ENCODE peak calls at places on chromosomes 7 and 10, in four cellular contexts. One of them, this sample, is unnamed. For H3K4me1, the result is how much of the 10 kb centered on the place peaks cover.

GRCh38 chr7:159027803-159028455 is 116.7 kb downstream of the VIPR2 start:
- DNase-seq in thyroid gland: no peak
- DNase-seq in thoracic aorta: no peak
- DNase-seq in endothelial cell of umbilical vein: no peak
- DNase-seq in this sample: peak

GRCh38 chr10:132508497-132509443 is 28.8 kb upstream of the INPP5A start:
- DNase-seq in thoracic aorta: no peak
- DNase-seq in endothelial cell of umbilical vein: no peak
- DNase-seq in thyroid gland: no peak
- DNase-seq in this sample: peak

GRCh38 chr7:121960678-121961461 is 87.9 kb downstream of the PTPRZ1 start:
- DNase-seq in endothelial cell of umbilical vein: peak
- DNase-seq in thoracic aorta: no peak
- DNase-seq in thyroid gland: no peak
- DNase-seq in this sample: no peak

GRCh38 chr7:22223841-22224240 is 133.1 kb downstream of the RAPGEF5 start:
- DNase-seq in endothelial cell of umbilical vein: no peak
- DNase-seq in thoracic aorta: no peak
- DNase-seq in thyroid gland: no peak
- DNase-seq in this sample: no peak

GRCh38 chr10:59825932-59826331 is 72.7 kb upstream of the MRLN start:
- DNase-seq in thyroid gland: no peak
- DNase-seq in endothelial cell of umbilical vein: no peak
- DNase-seq in thoracic aorta: no peak
- DNase-seq in this sample: no peak

GRCh38 chr7:32163911-32164310 is 93.7 kb upstream of the PDE1C start:
- DNase-seq in thyroid gland: no peak
- DNase-seq in thoracic aorta: no peak
- DNase-seq in endothelial cell of umbilical vein: no peak
- DNase-seq in this sample: no peak

GRCh38 chr7:101952355-101953247 is 135.2 kb downstream of the CUX1 start:
- DNase-seq in thoracic aorta: no peak
- DNase-seq in endothelial cell of umbilical vein: peak
- DNase-seq in thyroid gland: no peak
- DNase-seq in this sample: no peak

GRCh38 chr7:142880886-142881505 is 4.5 kb downstream of the TRPV6 start:
- DNase-seq in thoracic aorta: no peak
- DNase-seq in thyroid gland: peak
- DNase-seq in endothelial cell of umbilical vein: peak
- DNase-seq in this sample: peak

GRCh38 chr10:108014902-108015177 is 850.3 kb upstream of the SORCS1 start:
- DNase-seq in thoracic aorta: no peak
- DNase-seq in thyroid gland: no peak
- DNase-seq in endothelial cell of umbilical vein: no peak
- DNase-seq in this sample: no peak

GRCh38 chr10:28471705-28472050 is 61.2 kb upstream of the WAC start:
- DNase-seq in thyroid gland: no peak
- DNase-seq in endothelial cell of umbilical vein: no peak
- DNase-seq in thoracic aorta: no peak
- DNase-seq in this sample: no peak

GRCh38 chr10:75236178-75236825 is 545 bp upstream of the COMTD1 start:
- DNase-seq in thoracic aorta: no peak
- DNase-seq in thyroid gland: no peak
- DNase-seq in endothelial cell of umbilical vein: no peak
- DNase-seq in this sample: no peak

GRCh38 chr10:97830064-97830463 is 19.6 kb upstream of the GOLGA7B start:
- DNase-seq in thoracic aorta: no peak
- DNase-seq in endothelial cell of umbilical vein: peak
- DNase-seq in thyroid gland: peak
- DNase-seq in this sample: no peak

GRCh38 chr10:3424102-3424803 is 251.7 kb upstream of the PITRM1 start:
- DNase-seq in thyroid gland: peak
- DNase-seq in endothelial cell of umbilical vein: peak
- DNase-seq in thoracic aorta: no peak
- DNase-seq in this sample: no peak

GRCh38 chr7:128699895-128700294 is 27.8 kb downstream of the GARIN1A start:
- DNase-seq in thyroid gland: no peak
- DNase-seq in endothelial cell of umbilical vein: no peak
- DNase-seq in thoracic aorta: no peak
- DNase-seq in this sample: no peak

GRCh38 chr7:128699196-128699712 is 27.2 kb downstream of the GARIN1A start:
- DNase-seq in thoracic aorta: no peak
- DNase-seq in thyroid gland: no peak
- DNase-seq in endothelial cell of umbilical vein: no peak
- DNase-seq in this sample: no peak

GRCh38 chr7:128694742-128695141 is 22.6 kb downstream of the GARIN1A start:
- DNase-seq in thoracic aorta: no peak
- DNase-seq in endothelial cell of umbilical vein: no peak
- DNase-seq in thyroid gland: no peak
- DNase-seq in this sample: no peak

GRCh38 chr7:128701062-128701785 is 29.1 kb downstream of the GARIN1A start:
- DNase-seq in endothelial cell of umbilical vein: no peak
- DNase-seq in thyroid gland: no peak
- DNase-seq in thoracic aorta: no peak
- DNase-seq in this sample: no peak

DNA sequence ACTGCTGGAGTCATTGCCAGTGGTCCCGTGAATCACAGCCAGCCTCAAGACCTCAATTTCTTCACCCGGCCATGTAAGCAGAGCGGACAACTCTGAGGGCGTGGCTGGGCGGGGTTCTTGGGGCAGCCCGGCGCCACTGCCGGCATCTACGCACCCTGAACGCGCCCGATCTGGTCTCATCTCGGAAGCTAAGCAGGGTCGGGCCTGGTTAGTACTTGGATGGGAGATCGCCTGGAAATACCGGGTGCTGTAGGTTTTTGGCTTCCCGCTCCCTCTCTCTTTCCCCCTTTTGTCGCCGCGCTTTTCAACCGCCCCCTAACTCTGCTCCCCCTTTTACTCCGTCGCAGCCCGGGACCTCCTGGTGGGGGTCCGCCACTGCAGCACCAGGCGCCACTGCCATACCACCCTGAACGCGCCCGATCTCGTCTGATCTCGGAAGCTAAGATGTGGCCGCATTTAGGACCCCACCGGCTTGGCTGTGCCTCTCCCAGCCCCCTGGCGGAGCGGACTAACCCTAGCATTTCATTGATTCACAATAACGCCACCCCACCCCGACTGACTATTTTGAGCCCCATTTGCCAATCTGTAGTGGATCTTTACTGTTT is 25.3 kb downstream of the GARIN1A start:
- DNase-seq in endothelial cell of umbilical vein: peak
- DNase-seq in thyroid gland: peak
- DNase-seq in thoracic aorta: no peak
- DNase-seq in this sample: peak
- TF ChIP-seq CTCF in endothelial cell of umbilical vein: peak
- TF ChIP-seq CTCF in thyroid gland: no peak
- TF ChIP-seq CTCF in thoracic aorta: no peak
- TF ChIP-seq CTCF in this sample: no peak

GRCh38 chr7:75967055-75967454 is 27.3 kb downstream of the TMEM120A start:
- DNase-seq in thyroid gland: no peak
- DNase-seq in endothelial cell of umbilical vein: no peak
- DNase-seq in thoracic aorta: no peak
- DNase-seq in this sample: no peak
- H3K4me1 ChIP-seq in thyroid gland: half or more
- H3K4me1 ChIP-seq in endothelial cell of umbilical vein: under half
- H3K4me1 ChIP-seq in thoracic aorta: under half
- H3K4me1 ChIP-seq in this sample: half or more

GRCh38 chr10:95225136-95225535 is 31.1 kb downstream of the ACSM6 start:
- DNase-seq in endothelial cell of umbilical vein: no peak
- DNase-seq in thoracic aorta: no peak
- DNase-seq in thyroid gland: no peak
- DNase-seq in this sample: no peak
- TF ChIP-seq CTCF in endothelial cell of umbilical vein: no peak
- TF ChIP-seq CTCF in thoracic aorta: no peak
- TF ChIP-seq CTCF in thyroid gland: no peak
- TF ChIP-seq CTCF in this sample: no peak

GRCh38 chr10:118809821-118810220 is 55.1 kb upstream of the CACUL1 start:
- DNase-seq in endothelial cell of umbilical vein: no peak
- DNase-seq in thoracic aorta: no peak
- DNase-seq in thyroid gland: no peak
- DNase-seq in this sample: no peak
- H3K4me1 ChIP-seq in endothelial cell of umbilical vein: under half
- H3K4me1 ChIP-seq in thoracic aorta: under half
- H3K4me1 ChIP-seq in thyroid gland: under half
- H3K4me1 ChIP-seq in this sample: under half

GRCh38 chr7:155203059-155203881 is 94.4 kb upstream of the INSIG1 start:
- DNase-seq in endothelial cell of umbilical vein: no peak
- DNase-seq in thyroid gland: no peak
- DNase-seq in thoracic aorta: no peak
- DNase-seq in this sample: no peak

GRCh38 chr7:155198901-155199845 is 98.5 kb upstream of the INSIG1 start:
- DNase-seq in endothelial cell of umbilical vein: no peak
- DNase-seq in thyroid gland: no peak
- DNase-seq in thoracic aorta: no peak
- DNase-seq in this sample: no peak

GRCh38 chr7:155203882-155204691 is 93.6 kb upstream of the INSIG1 start:
- DNase-seq in thyroid gland: no peak
- DNase-seq in thoracic aorta: no peak
- DNase-seq in endothelial cell of umbilical vein: no peak
- DNase-seq in this sample: no peak

GRCh38 chr7:155202106-155202871 is 95.4 kb upstream of the INSIG1 start:
- DNase-seq in thoracic aorta: no peak
- DNase-seq in thyroid gland: no peak
- DNase-seq in endothelial cell of umbilical vein: no peak
- DNase-seq in this sample: no peak

GRCh38 chr7:155201325-155202087 is 96.2 kb upstream of the INSIG1 start:
- DNase-seq in endothelial cell of umbilical vein: no peak
- DNase-seq in thoracic aorta: no peak
- DNase-seq in thyroid gland: no peak
- DNase-seq in this sample: no peak
- TF ChIP-seq CTCF in endothelial cell of umbilical vein: no peak
- TF ChIP-seq CTCF in thoracic aorta: no peak
- TF ChIP-seq CTCF in thyroid gland: no peak
- TF ChIP-seq CTCF in this sample: no peak

GRCh38 chr10:113960617-113961260 is 82.9 kb upstream of the ADRB1 start:
- DNase-seq in endothelial cell of umbilical vein: no peak
- DNase-seq in thyroid gland: no peak
- DNase-seq in thoracic aorta: no peak
- DNase-seq in this sample: no peak
- H3K4me1 ChIP-seq in endothelial cell of umbilical vein: under half
- H3K4me1 ChIP-seq in thyroid gland: under half
- H3K4me1 ChIP-seq in thoracic aorta: under half
- H3K4me1 ChIP-seq in this sample: under half

GRCh38 chr7:141363748-141364147 is 187.5 kb upstream of the AGK start:
- DNase-seq in endothelial cell of umbilical vein: no peak
- DNase-seq in thoracic aorta: no peak
- DNase-seq in thyroid gland: no peak
- DNase-seq in this sample: no peak
- TF ChIP-seq CTCF in endothelial cell of umbilical vein: no peak
- TF ChIP-seq CTCF in thoracic aorta: no peak
- TF ChIP-seq CTCF in thyroid gland: no peak
- TF ChIP-seq CTCF in this sample: no peak

GRCh38 chr10:43396928-43397624 is 11.9 kb downstream of the HNRNPF start:
- DNase-seq in thyroid gland: peak
- DNase-seq in thoracic aorta: peak
- DNase-seq in endothelial cell of umbilical vein: peak
- DNase-seq in this sample: peak
- H3K4me1 ChIP-seq in thyroid gland: under half
- H3K4me1 ChIP-seq in thoracic aorta: under half
- H3K4me1 ChIP-seq in endothelial cell of umbilical vein: under half
- H3K4me1 ChIP-seq in this sample: under half